ENCODE peak calls at places on chromosomes 7 and 10, in seven cellular contexts. T is fibroblast of pulmonary artery; F is brain microvascular endothelial cell; I is IMR-90; O is CD4-positive, CD25-positive, alpha-beta regulatory T cell; E is lower leg skin; M is psoas muscle. U is an unnamed sample.
A peak's percentile ranks its signal among the peaks of the same experiment; 100 is the strongest.

GRCh38 chr10:10605551-10606081 is 412.1 kb upstream of the CELF2 start:
- DNase-seq in T (peak; percentile 100), F (peak; percentile 76), I (peak; percentile 86), O (no peak), E (peak; percentile 86), M (no peak), U (peak; percentile 78)

GRCh38 chr7:92695308-92696261 is 105.4 kb upstream of the FAM133B start:
- DNase-seq in T (peak; percentile 94), F (peak; percentile 62), I (peak; percentile 90), O (no peak), E (no peak), M (no peak), U (peak; percentile 98)

GRCh38 chr7:120925392-120925791 is 25.2 kb upstream of the ING3 start:
- DNase-seq in T (no peak), F (no peak), I (peak; percentile 8), O (no peak), E (no peak), M (no peak), U (no peak)

GRCh38 chr10:9800011-9800410 is 1217.7 kb upstream of the CELF2 start:
- DNase-seq in T (no peak), F (no peak), I (no peak), O (no peak), E (no peak), M (no peak), U (no peak)

GRCh38 chr10:114100848-114101741 is 57.4 kb downstream of the ADRB1 start:
- DNase-seq in T (peak; percentile 42), F (peak; percentile 49), I (peak; percentile 19), O (no peak), E (no peak), M (no peak), U (peak; percentile 48)

GRCh38 chr7:156519070-156519469 is 121.5 kb upstream of the RNF32 start:
- DNase-seq in T (no peak), F (no peak), I (no peak), O (no peak), E (no peak), M (no peak), U (no peak)

GRCh38 chr7:1691601-1692499 is 21.8 kb downstream of the ELFN1 start:
- DNase-seq in T (no peak), F (no peak), I (no peak), O (no peak), E (peak; percentile 62), M (peak; percentile 42), U (no peak)

GRCh38 chr7:105711726-105712402 is 130.6 kb upstream of the EFCAB10 start:
- DNase-seq in T (no peak), F (no peak), I (no peak), O (no peak), E (no peak), M (no peak), U (no peak)

GRCh38 chr7:85160223-85160622 is 26.6 kb downstream of the SEMA3D start:
- DNase-seq in T (no peak), F (peak; percentile 15), I (peak; percentile 68), O (no peak), E (no peak), M (no peak), U (peak; percentile 18)

GRCh38 chr7:133784421-133785045 is 342.6 kb upstream of the LRGUK start:
- DNase-seq in T (no peak), F (no peak), I (no peak), O (no peak), E (no peak), M (no peak), U (no peak)

GRCh38 chr10:28681928-28682750 is 4.8 kb downstream of the BAMBI start:
- DNase-seq in T (no peak), F (no peak), I (no peak), O (no peak), E (peak; percentile 45), M (no peak), U (no peak)
- H3K4me3 ChIP-seq in T (peak overlapping the region; percentile 4), F (no peak overlapping the region), I (no peak overlapping the region), O (no peak overlapping the region), E (no peak overlapping the region), M (no peak overlapping the region), U (no peak overlapping the region)

GRCh38 chr10:128211953-128212727 is 85.9 kb upstream of the MKI67 start:
- DNase-seq in T (peak; percentile 67), F (peak; percentile 50), I (peak; percentile 41), O (peak; percentile 72), E (peak; percentile 95), M (peak; percentile 88), U (peak; percentile 77)

GRCh38 chr10:128206676-128207075 is 80.5 kb upstream of the MKI67 start:
- DNase-seq in T (no peak), F (no peak), I (no peak), O (no peak), E (no peak), M (no peak), U (no peak)

GRCh38 chr10:128210215-128211063 is 84.2 kb upstream of the MKI67 start:
- DNase-seq in T (peak; percentile 39), F (no peak), I (no peak), O (peak; percentile 61), E (peak; percentile 92), M (peak; percentile 77), U (peak; percentile 49)

GRCh38 chr10:128209862-128210214 is 83.6 kb upstream of the MKI67 start:
- DNase-seq in T (no peak), F (no peak), I (no peak), O (no peak), E (no peak), M (no peak), U (no peak)

DNA sequence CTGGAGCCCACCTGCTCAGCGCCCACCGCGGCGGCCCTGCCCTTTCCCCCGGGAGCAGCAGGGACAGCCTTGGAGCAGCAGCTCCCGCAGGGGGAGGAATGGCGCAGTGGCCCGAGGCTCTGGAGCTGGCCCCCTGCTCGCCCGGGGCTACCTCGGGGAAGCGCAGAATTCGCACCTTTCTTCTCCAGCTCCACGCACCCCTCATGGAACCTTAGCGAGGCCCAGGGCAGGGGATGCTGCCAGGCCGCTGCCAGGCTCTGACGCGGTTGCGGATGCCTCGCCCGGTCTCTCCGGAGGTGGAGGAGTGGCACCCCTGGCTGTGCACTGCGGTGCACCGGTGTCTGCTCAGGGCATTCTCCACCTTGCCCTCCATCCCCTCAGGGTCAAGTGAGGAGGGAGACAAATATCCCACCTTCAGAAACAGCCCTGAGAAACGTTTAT is 84.9 kb upstream of the MKI67 start:
- DNase-seq in T (no peak), F (no peak), I (no peak), O (no peak), E (no peak), M (peak; percentile 56), U (no peak)
- H3K4me3 ChIP-seq in T (no peak overlapping the region), F (no peak overlapping the region), I (no peak overlapping the region), O (no peak overlapping the region), E (no peak overlapping the region), M (peak overlapping the region; percentile 69), U (no peak overlapping the region)

DNA sequence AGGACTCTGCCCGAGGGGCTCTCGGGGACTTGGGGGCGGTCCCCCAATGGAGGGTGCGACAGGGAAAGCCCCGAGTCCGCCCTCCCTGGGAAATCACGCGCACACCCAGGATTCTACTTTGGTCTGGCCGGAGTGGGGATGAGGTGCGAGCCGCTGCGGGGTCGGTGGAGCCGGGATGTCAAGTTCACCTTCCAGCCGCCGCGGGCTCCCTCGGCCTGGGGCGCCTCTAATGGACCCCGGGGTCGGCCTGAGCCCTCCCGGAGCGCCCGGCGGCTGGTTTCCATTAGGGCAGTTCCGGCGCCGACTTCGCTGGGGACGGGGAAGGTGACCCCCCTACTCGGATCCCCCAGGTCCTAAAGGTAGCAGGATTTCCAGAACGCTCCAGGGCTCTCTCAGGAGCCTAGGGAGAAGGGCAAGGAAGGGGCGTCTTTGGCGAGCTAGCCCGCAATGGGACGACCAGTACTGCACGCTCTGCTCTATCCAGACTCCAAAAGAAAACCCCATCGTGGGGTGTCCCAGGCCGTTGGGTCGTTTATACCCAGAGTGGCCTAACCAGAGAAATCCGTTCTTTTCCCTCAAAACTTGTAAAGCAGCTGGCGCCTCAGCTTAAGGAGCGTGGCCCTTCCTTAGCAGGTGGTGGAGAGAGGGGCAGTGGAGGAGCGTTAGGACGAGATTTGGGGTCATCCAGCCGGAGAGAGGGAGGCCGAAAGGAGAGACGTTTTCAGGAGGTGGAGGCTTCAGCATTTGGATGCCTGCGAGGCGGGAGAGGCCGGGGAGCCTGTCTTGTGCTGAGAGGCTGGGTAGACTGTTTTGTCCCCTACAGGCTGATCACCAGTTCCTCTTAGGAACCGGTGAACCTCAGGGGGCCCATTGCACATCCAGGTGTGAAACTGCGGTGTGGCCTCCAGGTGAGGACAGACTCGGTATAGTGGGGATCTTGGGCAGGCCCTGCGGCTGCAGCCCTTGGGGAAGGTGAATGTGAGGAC is 860 bp upstream of the WDR86 start:
- DNase-seq in T (no peak), F (no peak), I (no peak), O (no peak), E (no peak), M (peak; percentile 54), U (peak; percentile 61)
- H3K4me3 ChIP-seq in T (peak overlapping the region; percentile 48), F (peak overlapping the region; percentile 44), I (peak overlapping the region; percentile 36), O (no peak overlapping the region), E (peak overlapping the region; percentile 19), M (peak overlapping the region; percentile 62), U (peak overlapping the region; percentile 76)

GRCh38 chr10:122127943-122128342 is 139.0 kb downstream of the TACC2 start:
- DNase-seq in T (no peak), F (peak; percentile 69), I (peak; percentile 59), O (no peak), E (peak; percentile 80), M (peak; percentile 69), U (no peak)

GRCh38 chr10:122124342-122124741 is 135.4 kb downstream of the TACC2 start:
- DNase-seq in T (no peak), F (no peak), I (no peak), O (no peak), E (peak; percentile 68), M (no peak), U (no peak)

GRCh38 chr10:122124808-122125207 is 135.8 kb downstream of the TACC2 start:
- DNase-seq in T (no peak), F (no peak), I (no peak), O (no peak), E (peak; percentile 76), M (no peak), U (no peak)

GRCh38 chr10:122128357-122128756 is 139.4 kb downstream of the TACC2 start:
- DNase-seq in T (peak; percentile 57), F (no peak), I (peak; percentile 44), O (no peak), E (peak; percentile 93), M (peak; percentile 80), U (no peak)

GRCh38 chr10:122126763-122127659 is 138.0 kb downstream of the TACC2 start:
- DNase-seq in T (peak; percentile 90), F (peak; percentile 89), I (peak; percentile 97), O (no peak), E (peak; percentile 76), M (no peak), U (peak; percentile 92)
- H3K4me3 ChIP-seq in T (no peak overlapping the region), F (no peak overlapping the region), I (no peak overlapping the region), O (no peak overlapping the region), E (no peak overlapping the region), M (peak overlapping the region; percentile 47), U (no peak overlapping the region)

DNA sequence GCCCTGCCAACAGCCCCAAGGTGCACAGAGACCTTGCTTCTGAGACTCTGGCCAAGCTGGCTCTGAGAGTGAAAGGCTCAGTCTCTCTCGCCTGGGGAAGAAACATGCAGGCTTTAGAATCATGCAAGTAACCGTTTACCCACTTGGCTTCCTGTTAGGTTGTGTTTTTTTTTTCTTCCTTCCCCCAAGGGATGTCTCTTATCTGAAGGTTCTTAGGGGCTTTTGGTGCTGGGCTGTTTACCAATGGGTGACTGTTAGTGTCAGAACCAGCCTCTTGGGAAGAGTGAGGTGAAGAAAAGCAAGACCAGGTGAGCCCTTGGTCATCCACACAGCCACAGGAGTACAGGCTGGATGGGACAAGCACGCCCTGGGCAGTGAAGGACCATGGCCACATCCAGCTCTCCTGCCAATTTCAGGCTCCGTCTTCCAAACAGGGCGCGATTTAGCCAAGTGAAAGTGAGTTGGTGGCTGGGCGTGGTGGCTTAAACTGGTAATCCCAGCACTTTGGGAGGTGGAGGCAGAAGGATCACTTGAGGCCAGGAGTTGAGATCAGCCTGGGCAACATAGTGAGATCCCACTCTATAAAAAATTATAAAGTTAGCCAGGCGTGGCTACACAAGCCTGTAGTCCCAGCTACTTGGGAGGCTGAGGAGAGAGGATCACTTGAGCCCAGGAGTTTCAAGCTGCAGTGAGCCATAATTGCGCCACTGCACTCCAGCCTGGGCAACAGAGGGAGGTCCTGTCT is 76.3 kb upstream of the CUX1 start:
- DNase-seq in T (no peak), F (no peak), I (no peak), O (no peak), E (no peak), M (no peak), U (peak; percentile 16)
- H3K4me3 ChIP-seq in T (no peak overlapping the region), F (no peak overlapping the region), I (no peak overlapping the region), O (peak overlapping the region; percentile 21), E (no peak overlapping the region), M (no peak overlapping the region), U (no peak overlapping the region)

U was measured in choroid plexus epithelial cell.